ENCODE peak calls at places on chromosome 18, in nine cellular contexts. One of them, this sample, is unnamed. For H3K4me1, the result is how much of the 10 kb centered on the place peaks cover.

GRCh38 chr18:12155996-12156395 is 62.4 kb downstream of the ANKRD62 start:
- DNase-seq in BE2C: no peak
- DNase-seq in right lobe of liver: no peak
- DNase-seq in HCT116: no peak
- DNase-seq in fibroblast of lung: no peak
- DNase-seq in heart right ventricle: no peak
- DNase-seq in A549: no peak
- DNase-seq in cardiac muscle cell: no peak
- DNase-seq in PC-9: no peak
- DNase-seq in this sample: no peak

GRCh38 chr18:57649536-57650495 is 28.2 kb upstream of the NARS1 start:
- DNase-seq in cardiac muscle cell: peak
- DNase-seq in fibroblast of lung: peak
- DNase-seq in PC-9: peak
- DNase-seq in A549: peak
- DNase-seq in right lobe of liver: no peak
- DNase-seq in heart right ventricle: no peak
- DNase-seq in HCT116: no peak
- DNase-seq in BE2C: no peak
- DNase-seq in this sample: no peak

GRCh38 chr18:41513438-41513837 is 441.6 kb upstream of the PIK3C3 start:
- DNase-seq in A549: no peak
- DNase-seq in PC-9: no peak
- DNase-seq in cardiac muscle cell: no peak
- DNase-seq in HCT116: no peak
- DNase-seq in BE2C: no peak
- DNase-seq in right lobe of liver: no peak
- DNase-seq in fibroblast of lung: no peak
- DNase-seq in heart right ventricle: no peak
- DNase-seq in this sample: no peak

GRCh38 chr18:64333584-64333983 is 184.7 kb upstream of the LINC00305 start:
- DNase-seq in cardiac muscle cell: no peak
- DNase-seq in heart right ventricle: no peak
- DNase-seq in BE2C: no peak
- DNase-seq in PC-9: no peak
- DNase-seq in A549: no peak
- DNase-seq in right lobe of liver: no peak
- DNase-seq in HCT116: no peak
- DNase-seq in fibroblast of lung: no peak
- DNase-seq in this sample: no peak

GRCh38 chr18:32301976-32302743 is 112.3 kb downstream of the MEP1B start:
- DNase-seq in BE2C: no peak
- DNase-seq in cardiac muscle cell: peak
- DNase-seq in heart right ventricle: no peak
- DNase-seq in A549: peak
- DNase-seq in HCT116: no peak
- DNase-seq in right lobe of liver: no peak
- DNase-seq in PC-9: peak
- DNase-seq in fibroblast of lung: peak
- DNase-seq in this sample: no peak

GRCh38 chr18:74682998-74683311 is 85.3 kb downstream of the ZNF407 start:
- DNase-seq in cardiac muscle cell: no peak
- DNase-seq in A549: no peak
- DNase-seq in HCT116: no peak
- DNase-seq in PC-9: no peak
- DNase-seq in BE2C: no peak
- DNase-seq in fibroblast of lung: peak
- DNase-seq in right lobe of liver: no peak
- DNase-seq in heart right ventricle: no peak
- DNase-seq in this sample: no peak

GRCh38 chr18:79567481-79568147 is 112.0 kb upstream of the CTDP1 start:
- DNase-seq in right lobe of liver: peak
- DNase-seq in fibroblast of lung: peak
- DNase-seq in heart right ventricle: peak
- DNase-seq in PC-9: no peak
- DNase-seq in cardiac muscle cell: peak
- DNase-seq in HCT116: no peak
- DNase-seq in A549: no peak
- DNase-seq in BE2C: no peak
- DNase-seq in this sample: peak

GRCh38 chr18:63590368-63590767 is 3.2 kb downstream of the SERPINB13 start:
- DNase-seq in right lobe of liver: no peak
- DNase-seq in HCT116: no peak
- DNase-seq in fibroblast of lung: no peak
- DNase-seq in heart right ventricle: no peak
- DNase-seq in PC-9: no peak
- DNase-seq in BE2C: no peak
- DNase-seq in cardiac muscle cell: peak
- DNase-seq in A549: no peak
- DNase-seq in this sample: no peak

GRCh38 chr18:79546781-79547272 is 132.8 kb upstream of the CTDP1 start:
- DNase-seq in cardiac muscle cell: no peak
- DNase-seq in BE2C: no peak
- DNase-seq in fibroblast of lung: no peak
- DNase-seq in HCT116: no peak
- DNase-seq in heart right ventricle: no peak
- DNase-seq in PC-9: no peak
- DNase-seq in A549: no peak
- DNase-seq in right lobe of liver: peak
- DNase-seq in this sample: no peak

GRCh38 chr18:42178381-42179080 is 223.5 kb downstream of the PIK3C3 start:
- DNase-seq in heart right ventricle: no peak
- DNase-seq in cardiac muscle cell: no peak
- DNase-seq in A549: no peak
- DNase-seq in right lobe of liver: no peak
- DNase-seq in PC-9: no peak
- DNase-seq in HCT116: no peak
- DNase-seq in fibroblast of lung: no peak
- DNase-seq in BE2C: no peak
- DNase-seq in this sample: no peak

GRCh38 chr18:73283032-73283431 is 415.2 kb upstream of the NETO1 start:
- DNase-seq in heart right ventricle: no peak
- DNase-seq in PC-9: peak
- DNase-seq in BE2C: no peak
- DNase-seq in A549: no peak
- DNase-seq in HCT116: no peak
- DNase-seq in cardiac muscle cell: no peak
- DNase-seq in fibroblast of lung: peak
- DNase-seq in right lobe of liver: no peak
- DNase-seq in this sample: no peak

GRCh38 chr18:78779996-78780718 is 199.5 kb upstream of the SALL3 start:
- DNase-seq in fibroblast of lung: no peak
- DNase-seq in cardiac muscle cell: no peak
- DNase-seq in PC-9: no peak
- DNase-seq in HCT116: no peak
- DNase-seq in right lobe of liver: no peak
- DNase-seq in heart right ventricle: no peak
- DNase-seq in A549: no peak
- DNase-seq in BE2C: no peak
- DNase-seq in this sample: no peak

GRCh38 chr18:46401486-46402115 is 255.4 kb downstream of the LOXHD1 start:
- DNase-seq in A549: no peak
- DNase-seq in HCT116: no peak
- DNase-seq in PC-9: no peak
- DNase-seq in right lobe of liver: no peak
- DNase-seq in BE2C: no peak
- DNase-seq in fibroblast of lung: no peak
- DNase-seq in cardiac muscle cell: no peak
- DNase-seq in heart right ventricle: no peak
- DNase-seq in this sample: no peak

GRCh38 chr18:50218432-50219197 is 23.7 kb upstream of the MYO5B start:
- DNase-seq in right lobe of liver: no peak
- DNase-seq in fibroblast of lung: peak
- DNase-seq in BE2C: no peak
- DNase-seq in HCT116: peak
- DNase-seq in heart right ventricle: no peak
- DNase-seq in PC-9: no peak
- DNase-seq in cardiac muscle cell: peak
- DNase-seq in A549: no peak
- DNase-seq in this sample: no peak

DNA sequence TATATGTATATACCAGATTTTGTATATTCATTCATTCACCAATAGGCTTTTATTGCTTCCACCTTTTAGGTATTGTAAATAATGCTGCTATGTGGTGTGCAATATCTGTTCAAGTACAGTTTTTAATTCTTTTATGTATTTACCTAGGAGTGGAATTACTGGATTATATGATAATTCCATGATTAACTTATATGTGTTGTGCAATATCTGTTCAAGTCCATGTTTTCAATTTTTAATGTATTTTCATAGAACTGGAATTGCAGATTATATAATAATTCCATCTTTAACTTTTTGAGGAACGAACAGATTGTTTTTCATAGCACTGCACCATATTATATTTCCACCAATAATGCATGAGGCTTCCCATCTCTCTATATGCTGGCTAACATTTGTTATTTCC is 50.6 kb upstream of the L3MBTL4 start:
- DNase-seq in cardiac muscle cell: no peak
- DNase-seq in A549: no peak
- DNase-seq in HCT116: no peak
- DNase-seq in right lobe of liver: no peak
- DNase-seq in heart right ventricle: no peak
- DNase-seq in BE2C: no peak
- DNase-seq in PC-9: no peak
- DNase-seq in fibroblast of lung: no peak
- DNase-seq in this sample: no peak
- TF ChIP-seq CTCF in cardiac muscle cell: no peak
- TF ChIP-seq CTCF in A549: no peak
- TF ChIP-seq CTCF in HCT116: no peak
- TF ChIP-seq CTCF in right lobe of liver: no peak
- TF ChIP-seq CTCF in heart right ventricle: no peak
- TF ChIP-seq CTCF in BE2C: no peak
- TF ChIP-seq CTCF in PC-9: no peak
- TF ChIP-seq CTCF in fibroblast of lung: no peak
- TF ChIP-seq CTCF in this sample: no peak

GRCh38 chr18:24991220-24991575 is 360.8 kb downstream of the ZNF521 start:
- DNase-seq in BE2C: no peak
- DNase-seq in A549: no peak
- DNase-seq in right lobe of liver: no peak
- DNase-seq in heart right ventricle: peak
- DNase-seq in PC-9: no peak
- DNase-seq in HCT116: no peak
- DNase-seq in cardiac muscle cell: no peak
- DNase-seq in fibroblast of lung: no peak
- DNase-seq in this sample: no peak
- H3K4me3 ChIP-seq in BE2C: no peak
- H3K4me3 ChIP-seq in A549: no peak
- H3K4me3 ChIP-seq in right lobe of liver: no peak
- H3K4me3 ChIP-seq in heart right ventricle: no peak
- H3K4me3 ChIP-seq in PC-9: no peak
- H3K4me3 ChIP-seq in HCT116: no peak
- H3K4me3 ChIP-seq in cardiac muscle cell: no peak
- H3K4me3 ChIP-seq in fibroblast of lung: no peak
- H3K4me3 ChIP-seq in this sample: no peak

GRCh38 chr18:3653859-3654441 is 204.0 kb downstream of the TGIF1 start:
- DNase-seq in BE2C: no peak
- DNase-seq in cardiac muscle cell: peak
- DNase-seq in fibroblast of lung: no peak
- DNase-seq in heart right ventricle: no peak
- DNase-seq in PC-9: no peak
- DNase-seq in A549: no peak
- DNase-seq in HCT116: no peak
- DNase-seq in right lobe of liver: no peak
- DNase-seq in this sample: no peak

GRCh38 chr18:3654442-3655253 is 204.7 kb downstream of the TGIF1 start:
- DNase-seq in A549: no peak
- DNase-seq in fibroblast of lung: no peak
- DNase-seq in right lobe of liver: no peak
- DNase-seq in cardiac muscle cell: no peak
- DNase-seq in BE2C: no peak
- DNase-seq in heart right ventricle: no peak
- DNase-seq in PC-9: no peak
- DNase-seq in HCT116: no peak
- DNase-seq in this sample: no peak

GRCh38 chr18:3655637-3656050 is 205.7 kb downstream of the TGIF1 start:
- DNase-seq in PC-9: no peak
- DNase-seq in A549: no peak
- DNase-seq in cardiac muscle cell: no peak
- DNase-seq in fibroblast of lung: no peak
- DNase-seq in HCT116: no peak
- DNase-seq in heart right ventricle: no peak
- DNase-seq in BE2C: no peak
- DNase-seq in right lobe of liver: no peak
- DNase-seq in this sample: no peak

GRCh38 chr18:3653263-3653858 is 203.4 kb downstream of the TGIF1 start:
- DNase-seq in HCT116: no peak
- DNase-seq in cardiac muscle cell: peak
- DNase-seq in A549: no peak
- DNase-seq in right lobe of liver: no peak
- DNase-seq in BE2C: no peak
- DNase-seq in PC-9: peak
- DNase-seq in heart right ventricle: no peak
- DNase-seq in fibroblast of lung: no peak
- DNase-seq in this sample: no peak

GRCh38 chr18:3655254-3655554 is 205.2 kb downstream of the TGIF1 start:
- DNase-seq in BE2C: no peak
- DNase-seq in PC-9: no peak
- DNase-seq in fibroblast of lung: no peak
- DNase-seq in heart right ventricle: no peak
- DNase-seq in HCT116: no peak
- DNase-seq in right lobe of liver: no peak
- DNase-seq in A549: no peak
- DNase-seq in cardiac muscle cell: no peak
- DNase-seq in this sample: no peak
- H3K4me1 ChIP-seq in BE2C: under half
- H3K4me1 ChIP-seq in PC-9: half or more
- H3K4me1 ChIP-seq in fibroblast of lung: under half
- H3K4me1 ChIP-seq in heart right ventricle: under half
- H3K4me1 ChIP-seq in HCT116: half or more
- H3K4me1 ChIP-seq in right lobe of liver: under half
- H3K4me1 ChIP-seq in A549: under half
- H3K4me1 ChIP-seq in cardiac muscle cell: under half
- H3K4me1 ChIP-seq in this sample: under half

DNA sequence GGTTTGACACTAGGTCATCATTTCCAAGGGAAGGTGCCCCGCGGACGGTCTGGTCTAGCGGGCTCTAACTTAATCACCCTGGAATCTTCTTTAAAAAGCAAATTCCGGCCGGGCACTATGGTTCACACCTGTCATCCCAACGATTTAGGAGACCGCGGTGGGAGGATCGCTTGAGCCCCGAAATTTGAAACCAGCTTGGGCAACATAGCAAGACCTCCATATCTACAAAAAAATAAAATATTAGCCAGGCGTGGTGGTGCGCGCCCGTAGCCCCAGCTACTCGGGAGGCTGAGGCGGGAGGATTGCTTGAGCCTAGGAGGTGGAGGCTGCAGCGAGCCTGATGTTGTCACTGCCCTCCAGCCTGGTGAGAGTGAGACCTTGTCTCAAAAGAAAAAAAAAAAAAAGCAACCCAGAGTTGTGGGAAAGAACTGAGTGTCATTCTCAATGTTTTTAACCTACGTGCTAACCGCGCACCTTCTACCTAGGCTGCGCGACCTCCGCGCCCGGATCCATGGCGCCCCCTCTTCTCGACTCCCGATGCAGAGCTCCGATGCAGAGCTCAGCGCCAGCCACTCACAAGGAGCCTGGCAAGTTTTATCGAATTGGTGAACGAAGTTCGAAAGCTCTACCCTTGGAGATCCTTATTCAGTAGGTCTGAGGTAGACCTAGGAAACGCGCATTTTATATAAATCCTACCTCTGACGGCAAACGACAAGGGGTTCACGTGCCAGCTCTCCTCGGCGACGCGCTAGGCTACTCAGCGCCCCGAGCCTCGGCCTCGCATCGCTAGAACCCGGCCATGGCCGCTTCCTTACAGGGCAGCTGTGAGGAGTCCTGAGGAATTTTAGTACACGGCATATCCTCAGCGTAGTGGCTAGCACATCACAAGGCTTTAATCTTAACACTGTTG is 877 bp upstream of the TWSG1 start:
- DNase-seq in fibroblast of lung: no peak
- DNase-seq in heart right ventricle: peak
- DNase-seq in A549: peak
- DNase-seq in BE2C: no peak
- DNase-seq in cardiac muscle cell: no peak
- DNase-seq in PC-9: peak
- DNase-seq in right lobe of liver: no peak
- DNase-seq in HCT116: no peak
- DNase-seq in this sample: peak
- TF ChIP-seq CTCF in fibroblast of lung: no peak
- TF ChIP-seq CTCF in heart right ventricle: no peak
- TF ChIP-seq CTCF in A549: no peak
- TF ChIP-seq CTCF in BE2C: no peak
- TF ChIP-seq CTCF in cardiac muscle cell: no peak
- TF ChIP-seq CTCF in PC-9: no peak
- TF ChIP-seq CTCF in right lobe of liver: no peak
- TF ChIP-seq CTCF in HCT116: no peak
- TF ChIP-seq CTCF in this sample: no peak

This sample was measured in mucosa of descending colon.